ENCODE peak calls at places on chromosomes 2 and 18, in four cellular contexts. G is K562, T is body of pancreas, B is uterus. V is an unnamed sample. For H3K4me1 and H3K27me3, the result is how much of the 10 kb centered on the place peaks cover.

GRCh38 chr2:2812117-2812516 is 481.0 kb upstream of the MYT1L start:
- DNase-seq in G (no peak), T (no peak), B (no peak), V (no peak)

GRCh38 chr2:232229296-232229916 is 149.1 kb upstream of the ALPP start:
- DNase-seq in G (no peak), T (peak), B (no peak), V (no peak)

GRCh38 chr18:9631814-9632496 is 17.6 kb upstream of the PPP4R1 start:
- DNase-seq in G (no peak), T (no peak), B (no peak), V (no peak)

GRCh38 chr2:2848198-2848597 is 517.1 kb upstream of the MYT1L start:
- DNase-seq in G (no peak), T (no peak), B (no peak), V (no peak)

GRCh38 chr2:188333751-188334524 is 42.3 kb downstream of the GULP1 start:
- DNase-seq in G (no peak), T (peak), B (no peak), V (peak)

GRCh38 chr2:223039618-223040017 is 12.4 kb upstream of the KCNE4 start:
- DNase-seq in G (no peak), T (no peak), B (no peak), V (no peak)

GRCh38 chr18:45775241-45775676 is 50.2 kb upstream of the SIGLEC15 start:
- DNase-seq in G (peak), T (peak), B (peak), V (no peak)

GRCh38 chr2:69734858-69735574 is 6.9 kb upstream of the ANXA4 start:
- DNase-seq in G (no peak), T (no peak), B (no peak), V (no peak)

GRCh38 chr2:201858781-201859180 is 52.4 kb downstream of the CDK15 start:
- DNase-seq in G (no peak), T (peak), B (peak), V (peak)

GRCh38 chr18:80246656-80247402 is 485 bp downstream of the PARD6G start:
- DNase-seq in G (peak), T (peak), B (peak), V (no peak)

GRCh38 chr2:39625193-39625926 is 40.4 kb upstream of the TMEM178A start:
- DNase-seq in G (no peak), T (no peak), B (no peak), V (no peak)

GRCh38 chr2:56807861-56808260 is 624.1 kb downstream of the CCDC85A start:
- DNase-seq in G (no peak), T (no peak), B (no peak), V (no peak)

GRCh38 chr2:8662239-8662879 is 19.5 kb upstream of the ID2 start:
- DNase-seq in G (no peak), T (no peak), B (no peak), V (no peak)

GRCh38 chr18:36308711-36309435 is 11.4 kb downstream of the FHOD3 start:
- DNase-seq in G (no peak), T (no peak), B (no peak), V (no peak)

GRCh38 chr2:241064802-241065354 is 37.2 kb downstream of the MTERF4 start:
- DNase-seq in G (no peak), T (no peak), B (no peak), V (no peak)

GRCh38 chr2:130843321-130843985 is 6.7 kb downstream of the ARHGEF4 start:
- DNase-seq in G (no peak), T (no peak), B (no peak), V (no peak)

GRCh38 chr2:8555543-8555942 is 126.3 kb upstream of the ID2 start:
- DNase-seq in G (no peak), T (no peak), B (no peak), V (no peak)

GRCh38 chr2:205730701-205731271 is 48.5 kb downstream of the NRP2 start:
- DNase-seq in G (no peak), T (no peak), B (no peak), V (no peak)

GRCh38 chr2:12854001-12854530 is 137.3 kb downstream of the TRIB2 start:
- DNase-seq in G (no peak), T (no peak), B (no peak), V (no peak)

GRCh38 chr2:128252501-128252900 is 66.2 kb downstream of the HS6ST1 start:
- DNase-seq in G (no peak), T (no peak), B (no peak), V (no peak)

GRCh38 chr2:238596571-238597551 is 170.1 kb downstream of the ASB1 start:
- DNase-seq in G (no peak), T (peak), B (peak), V (no peak)

GRCh38 chr2:30356061-30356460 is 91.0 kb upstream of the LCLAT1 start:
- DNase-seq in G (no peak), T (no peak), B (no peak), V (no peak)

GRCh38 chr2:207937253-207937652 is 88.1 kb downstream of the PLEKHM3 start:
- DNase-seq in G (no peak), T (no peak), B (no peak), V (no peak)

GRCh38 chr2:207938886-207939285 is 86.4 kb downstream of the PLEKHM3 start:
- DNase-seq in G (no peak), T (no peak), B (no peak), V (no peak)

GRCh38 chr2:207936380-207936779 is 88.9 kb downstream of the PLEKHM3 start:
- DNase-seq in G (no peak), T (no peak), B (no peak), V (no peak)

GRCh38 chr2:207938415-207938814 is 86.9 kb downstream of the PLEKHM3 start:
- DNase-seq in G (no peak), T (no peak), B (no peak), V (no peak)

GRCh38 chr2:207937818-207938217 is 87.5 kb downstream of the PLEKHM3 start:
- DNase-seq in G (no peak), T (no peak), B (no peak), V (no peak)
- H3K4me1 ChIP-seq in G (under half), T (under half), B (under half), V (under half)

GRCh38 chr18:6569813-6570212 is 155.1 kb upstream of the L3MBTL4 start:
- DNase-seq in G (no peak), T (no peak), B (no peak), V (no peak)

GRCh38 chr18:6571239-6571602 is 156.5 kb upstream of the L3MBTL4 start:
- DNase-seq in G (no peak), T (no peak), B (no peak), V (no peak)

GRCh38 chr18:6575908-6576307 is 153.6 kb upstream of the ARHGAP28 start:
- DNase-seq in G (no peak), T (no peak), B (no peak), V (no peak)

GRCh38 chr18:6566338-6566911 is 151.7 kb upstream of the L3MBTL4 start:
- DNase-seq in G (no peak), T (no peak), B (no peak), V (no peak)

GRCh38 chr18:6570581-6571238 is 156.0 kb upstream of the L3MBTL4 start:
- DNase-seq in G (no peak), T (no peak), B (no peak), V (no peak)
- H3K4me3 ChIP-seq in G (no peak), T (no peak), B (no peak), V (no peak)

GRCh38 chr2:59922450-59922849 is 631.0 kb downstream of the BCL11A start:
- DNase-seq in G (no peak), T (no peak), B (no peak), V (no peak)
- H3K27me3 ChIP-seq in G (under half), T (under half), B (under half), V (under half)

GRCh38 chr2:86000131-86000937 is 105.4 kb downstream of the POLR1A start:
- DNase-seq in G (peak), T (no peak), B (no peak), V (no peak)
- H3K4me1 ChIP-seq in G (half or more), T (under half), B (under half), V (under half)

DNA sequence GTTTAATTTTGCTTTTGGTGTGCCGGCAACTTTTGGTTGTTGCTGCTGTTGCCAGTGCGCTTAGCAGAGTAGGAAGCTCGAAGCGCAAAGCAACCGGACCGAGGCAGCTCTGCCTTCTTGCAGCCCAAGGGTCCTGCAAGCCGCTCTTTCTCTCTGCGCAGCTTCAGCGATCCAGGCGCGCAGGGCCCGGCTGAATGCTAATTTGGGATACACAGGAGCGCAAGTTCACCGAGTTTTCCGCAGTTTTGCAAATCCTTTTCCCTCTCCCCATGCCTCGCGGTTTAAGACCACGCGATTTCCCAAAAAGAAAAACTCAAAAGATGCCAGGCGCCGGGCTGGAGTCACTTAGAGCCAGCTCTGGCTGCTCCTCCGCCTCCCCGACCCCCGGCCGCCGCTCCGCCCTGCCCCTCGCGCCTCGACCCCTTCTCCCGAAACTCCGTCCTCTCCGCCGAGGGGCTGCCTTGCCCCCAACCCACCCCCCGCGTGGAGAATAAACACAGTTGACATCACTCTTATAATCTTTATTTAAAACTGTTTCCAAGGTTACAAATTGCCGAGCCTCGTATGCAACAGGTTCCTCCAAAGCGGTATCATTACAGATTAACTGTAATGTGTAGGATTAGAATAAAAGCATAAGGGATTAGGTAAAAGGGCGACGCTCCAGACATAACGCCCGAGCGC is 13.4 kb upstream of the SIX3 start:
- DNase-seq in G (no peak), T (no peak), B (no peak), V (no peak)
- H3K4me3 ChIP-seq in G (no peak), T (peak), B (no peak), V (no peak)

GRCh38 chr2:15769676-15770075 is 170.7 kb upstream of the MYCN start:
- DNase-seq in G (no peak), T (no peak), B (no peak), V (no peak)

GRCh38 chr2:15767679-15768078 is 172.7 kb upstream of the MYCN start:
- DNase-seq in G (no peak), T (no peak), B (no peak), V (no peak)

GRCh38 chr2:15766911-15767597 is 173.3 kb upstream of the MYCN start:
- DNase-seq in G (no peak), T (no peak), B (no peak), V (no peak)

GRCh38 chr2:15769235-15769634 is 171.1 kb upstream of the MYCN start:
- DNase-seq in G (no peak), T (no peak), B (no peak), V (no peak)

DNA sequence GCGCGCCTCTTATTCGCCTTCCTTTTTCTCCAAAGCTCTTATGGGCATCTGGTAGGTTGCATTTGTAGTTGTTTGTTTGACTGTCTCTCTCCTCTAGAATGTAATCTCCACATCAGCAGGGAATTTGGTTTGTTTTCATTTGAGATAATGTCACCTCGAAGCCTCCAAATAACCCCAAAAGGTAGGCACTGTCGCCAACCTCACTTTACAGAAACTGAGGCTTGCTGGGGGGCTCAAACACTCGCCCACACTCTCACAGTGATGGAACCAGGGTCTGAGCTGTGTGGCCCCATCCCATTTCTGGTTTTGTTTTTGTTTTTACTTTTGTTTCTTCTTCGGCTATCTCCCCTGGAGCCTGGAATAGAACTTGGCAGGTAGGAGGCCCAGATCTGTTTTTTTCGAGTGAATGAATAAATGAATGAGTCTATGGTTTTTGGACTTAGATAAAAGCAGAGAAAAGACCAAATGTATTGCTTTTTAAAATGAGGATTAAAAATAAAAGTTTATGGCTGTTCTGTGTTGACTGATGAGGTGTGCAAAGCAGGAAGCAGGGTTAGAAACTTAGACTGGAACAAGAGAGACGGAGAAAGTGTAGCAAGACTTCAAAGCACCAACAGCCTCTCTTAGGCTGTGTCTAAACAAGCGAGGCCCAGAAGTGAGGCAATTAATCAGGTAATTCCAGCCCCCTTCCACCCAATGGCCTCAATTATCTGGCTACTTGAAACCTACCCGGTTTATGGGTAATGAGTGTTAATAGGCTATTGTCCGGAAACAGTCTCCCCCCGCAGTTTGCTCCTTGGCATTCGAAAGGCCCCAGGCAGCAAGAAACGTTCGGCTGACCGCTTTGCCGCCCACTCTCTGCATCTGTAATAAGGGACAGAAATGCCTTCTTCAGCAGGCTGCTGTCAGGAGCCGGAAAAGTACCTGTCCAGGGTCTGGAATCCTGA is 171.9 kb upstream of the MYCN start:
- DNase-seq in G (no peak), T (no peak), B (no peak), V (no peak)
- H3K27me3 ChIP-seq in G (under half), T (under half), B (under half), V (under half)

GRCh38 chr2:159131267-159131790 is 155.2 kb downstream of the WDSUB1 start:
- DNase-seq in G (no peak), T (no peak), B (no peak), V (no peak)
- H3K4me1 ChIP-seq in G (under half), T (under half), B (under half), V (under half)

DNA sequence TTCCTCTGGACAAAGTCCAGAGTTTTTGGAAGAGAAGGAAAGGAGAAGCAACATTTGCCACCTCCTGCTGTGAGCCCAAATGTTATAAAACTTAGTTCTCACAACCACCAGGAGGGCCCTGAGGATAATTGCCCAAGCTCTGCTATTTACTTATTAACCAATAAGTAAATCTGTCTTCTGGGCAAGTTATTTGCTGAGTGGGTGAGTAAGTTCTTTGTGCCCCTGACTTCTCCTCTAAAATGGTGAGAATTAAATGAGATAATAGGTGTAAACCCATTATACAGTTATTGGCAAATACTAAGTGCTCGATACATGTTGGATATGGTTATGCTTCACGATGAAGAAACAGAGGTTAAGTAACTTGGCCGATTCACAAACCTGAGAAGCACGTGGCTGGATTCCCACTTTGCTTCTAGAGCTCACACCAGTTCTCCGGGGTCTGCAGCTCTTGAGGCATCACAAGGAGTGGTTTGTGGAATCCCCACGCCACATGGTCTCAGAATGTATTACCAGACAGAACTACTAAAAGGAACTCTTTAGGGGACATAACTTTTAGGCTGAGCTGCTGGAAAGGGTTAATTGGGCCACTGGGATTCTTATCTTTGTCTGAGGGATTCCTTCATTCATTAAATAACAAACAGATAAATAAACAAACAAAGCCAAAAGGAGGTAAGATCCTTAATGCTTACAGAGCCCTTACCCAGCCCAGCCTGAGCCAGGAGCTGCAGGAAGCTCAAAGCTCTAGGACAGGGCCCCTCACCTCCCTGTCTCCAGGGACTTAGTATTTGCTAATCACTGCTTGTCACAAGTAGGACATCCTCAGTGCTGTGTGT is 164.2 kb downstream of the MYCN start:
- DNase-seq in G (no peak), T (no peak), B (no peak), V (peak)
- H3K4me3 ChIP-seq in G (no peak), T (no peak), B (no peak), V (no peak)

GRCh38 chr2:217930783-217931563 is 71.8 kb downstream of the TNS1 start:
- DNase-seq in G (no peak), T (no peak), B (no peak), V (no peak)
- H3K27me3 ChIP-seq in G (under half), T (under half), B (under half), V (under half)